ENCODE peak calls at places on chromosomes 16 and 17, in six cellular contexts. E, C, S, Y, O and F are unnamed samples.

GRCh38 chr16:30724641-30725464 is 23.4 kb upstream of the PHKG2 start:
- DNase-seq in O (no peak), E (no peak), S (no peak), Y (no peak), C (no peak), F (no peak)

GRCh38 chr17:69900101-69900500 is 174.9 kb upstream of the KCNJ16 start:
- DNase-seq in E (no peak), O (no peak), S (no peak), Y (no peak), C (no peak), F (no peak)

GRCh38 chr16:54331241-54332002 is 44.8 kb upstream of the IRX3 start:
- DNase-seq in S (no peak), C (no peak), O (no peak), Y (no peak), E (peak; percentile 83), F (no peak)

GRCh38 chr17:30137158-30137557 is 20.5 kb downstream of the NSRP1 start:
- DNase-seq in S (no peak), C (no peak), O (no peak), Y (no peak), E (no peak), F (no peak)

GRCh38 chr17:42078396-42079042 is 19.8 kb downstream of the ZNF385C start:
- DNase-seq in O (no peak), S (no peak), Y (no peak), E (no peak), C (peak; percentile 22), F (no peak)

GRCh38 chr17:78944956-78945355 is 19.8 kb upstream of the TIMP2 start:
- DNase-seq in Y (no peak), E (no peak), S (no peak), O (no peak), C (no peak), F (no peak)

GRCh38 chr16:53833145-53833544 is 129.2 kb downstream of the FTO start:
- DNase-seq in E (no peak), C (no peak), O (no peak), S (no peak), Y (no peak), F (no peak)

GRCh38 chr17:64270885-64271284 is 7.8 kb upstream of the TEX2 start:
- DNase-seq in Y (no peak), E (no peak), C (no peak), S (no peak), O (no peak), F (peak; percentile 50)

GRCh38 chr17:75060434-75061054 is 13.5 kb downstream of the KCTD2 start:
- DNase-seq in C (no peak), S (no peak), Y (no peak), O (no peak), E (no peak), F (no peak)

GRCh38 chr16:57185446-57185944 is 344 bp downstream of the PSME3IP1 start:
- DNase-seq in E (peak; percentile 57), S (peak; percentile 30), Y (no peak), O (peak; percentile 72), C (peak; percentile 76), F (peak; percentile 45)

GRCh38 chr17:41689497-41690299 is 1.0 kb downstream of the EIF1 start:
- DNase-seq in O (peak; percentile 66), C (peak; percentile 77), S (no peak), E (peak; percentile 83), Y (no peak), F (no peak)

GRCh38 chr16:50967827-50968612 is 183.1 kb downstream of the SALL1 start:
- DNase-seq in E (no peak), Y (no peak), S (no peak), C (no peak), O (no peak), F (peak; percentile 67)

GRCh38 chr16:24062270-24062817 is 193.8 kb upstream of the CACNG3 start:
- DNase-seq in O (no peak), S (no peak), C (no peak), E (no peak), Y (no peak), F (no peak)

GRCh38 chr17:50199651-50200446 is 1.6 kb downstream of the COL1A1 start:
- DNase-seq in C (peak; percentile 98), O (peak; percentile 96), E (peak; percentile 95), Y (peak; percentile 64), S (peak; percentile 96), F (peak; percentile 84)